ENCODE peak calls at places on chromosomes 7 and 10, in four cellular contexts. F is fibroblast of mammary gland, R is hepatocyte, P is cardiac fibroblast. D is an unnamed sample.

GRCh38 chr10:4512557-4513286 is 313.3 kb upstream of the AKR1E2 start:
- DNase-seq in F (peak; percentile 92), R (peak; percentile 66), P (peak; percentile 88), D (no peak)

GRCh38 chr7:130363156-130363847 is 17.0 kb upstream of the CPA1 start:
- DNase-seq in F (peak; percentile 98), R (peak; percentile 80), P (peak; percentile 98), D (peak; percentile 91)

GRCh38 chr7:41189866-41190265 is 513.0 kb downstream of the INHBA start:
- DNase-seq in F (peak; percentile 97), R (peak; percentile 23), P (peak; percentile 97), D (peak; percentile 27)

GRCh38 chr7:55517191-55517633 is 55.1 kb downstream of the VOPP1 start:
- DNase-seq in F (no peak), R (no peak), P (no peak), D (no peak)

GRCh38 chr7:113698556-113699220 is 220.1 kb downstream of the PPP1R3A start:
- DNase-seq in F (peak; percentile 36), R (peak; percentile 53), P (peak; percentile 53), D (peak; percentile 16)

GRCh38 chr10:79438021-79438698 is 7.3 kb downstream of the ZCCHC24 start:
- DNase-seq in F (peak; percentile 41), R (no peak), P (no peak), D (no peak)

GRCh38 chr10:88115968-88116367 is 252.5 kb downstream of the PTEN start:
- DNase-seq in F (peak; percentile 89), R (no peak), P (peak; percentile 54), D (no peak)

GRCh38 chr7:936131-937054 is 18.1 kb downstream of the ADAP1 start:
- DNase-seq in F (peak; percentile 36), R (peak; percentile 8), P (peak; percentile 76), D (no peak)

GRCh38 chr10:43265799-43266721 is 805 bp downstream of the RASGEF1A start:
- DNase-seq in F (no peak), R (peak; percentile 65), P (no peak), D (no peak)

GRCh38 chr7:122675011-122675410 is 23.9 kb downstream of the RNF133 start:
- DNase-seq in F (peak; percentile 39), R (no peak), P (peak; percentile 65), D (no peak)

GRCh38 chr7:137935849-137936508 is 65.9 kb downstream of the CREB3L2 start:
- DNase-seq in F (peak; percentile 34), R (no peak), P (no peak), D (no peak)

GRCh38 chr10:52376665-52377354 is 62.7 kb downstream of the DKK1 start:
- DNase-seq in F (no peak), R (no peak), P (no peak), D (no peak)

GRCh38 chr7:749121-749520 is 22.0 kb upstream of the PRKAR1B start:
- DNase-seq in F (no peak), R (no peak), P (peak; percentile 52), D (no peak)

GRCh38 chr10:27620425-27621397 is 116.6 kb downstream of the RAB18 start:
- DNase-seq in F (peak; percentile 91), R (peak; percentile 28), P (peak; percentile 57), D (peak; percentile 4)

GRCh38 chr7:1844336-1844955 is 174.4 kb downstream of the ELFN1 start:
- DNase-seq in F (no peak), R (no peak), P (no peak), D (no peak)

GRCh38 chr10:43354879-43355380 is 16.5 kb upstream of the FXYD4 start:
- DNase-seq in F (no peak), R (no peak), P (no peak), D (no peak)

GRCh38 chr7:47449810-47450586 is 131.9 kb downstream of the TNS3 start:
- DNase-seq in F (peak; percentile 86), R (no peak), P (peak; percentile 51), D (no peak)

GRCh38 chr7:139708541-139708940 is 69.3 kb downstream of the HIPK2 start:
- DNase-seq in F (no peak), R (no peak), P (no peak), D (no peak)

GRCh38 chr10:132431537-132432175 is 34.7 kb downstream of the PWWP2B start:
- DNase-seq in F (no peak), R (no peak), P (no peak), D (no peak)

GRCh38 chr7:143288836-143289235 is 685 bp downstream of the CASP2 start:
- DNase-seq in F (peak; percentile 28), R (no peak), P (peak; percentile 43), D (no peak)

GRCh38 chr10:117370205-117370604 is 5.0 kb downstream of the PDZD8 start:
- DNase-seq in F (peak; percentile 61), R (no peak), P (peak; percentile 82), D (no peak)

GRCh38 chr10:95278061-95278988 is 12.5 kb downstream of the PDLIM1 start:
- DNase-seq in F (peak; percentile 90), R (no peak), P (peak; percentile 87), D (peak; percentile 29)

GRCh38 chr7:5422324-5423271 is 1.0 kb downstream of the TNRC18 start:
- DNase-seq in F (peak; percentile 55), R (peak; percentile 49), P (peak; percentile 39), D (no peak)

GRCh38 chr10:48885376-48885775 is 54.3 kb downstream of the LRRC18 start:
- DNase-seq in F (peak; percentile 12), R (peak; percentile 58), P (peak; percentile 13), D (peak; percentile 1)
- TF ChIP-seq CTCF in F (peak; percentile 32), R (peak; percentile 60), P (peak; percentile 18), D (peak; percentile 43)

GRCh38 chr7:95843286-95843685 is 70.9 kb downstream of the DYNC1I1 start:
- DNase-seq in F (peak; percentile 15), R (no peak), P (peak; percentile 27), D (no peak)
- TF ChIP-seq CTCF in F (no peak), R (peak; percentile 22), P (peak; percentile 11), D (peak; percentile 8)

DNA sequence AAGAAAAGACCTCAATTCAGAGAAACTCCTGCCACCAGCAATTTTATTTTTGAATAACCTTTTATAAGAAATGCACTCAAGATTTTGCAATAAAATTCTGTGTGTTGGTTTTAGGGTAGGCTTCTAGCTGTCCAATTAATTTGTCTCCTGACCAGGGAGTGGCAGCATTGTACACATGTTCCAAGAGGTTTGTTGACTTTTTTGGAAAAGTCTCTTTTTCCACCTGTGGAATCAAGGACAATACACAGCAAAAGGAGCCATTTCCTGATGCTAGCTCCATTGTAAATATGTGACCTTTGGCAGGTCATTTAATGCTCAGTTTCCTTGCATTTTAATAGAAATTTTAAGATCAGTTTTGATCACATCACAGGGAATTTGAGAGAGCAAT is 1.8 kb downstream of the GIMAP5 start:
- DNase-seq in F (peak; percentile 16), R (no peak), P (no peak), D (no peak)
- TF ChIP-seq CTCF in F (no peak), R (peak; percentile 16), P (no peak), D (no peak)

GRCh38 chr7:36784991-36785940 is 61.0 kb upstream of the AOAH start:
- DNase-seq in F (no peak), R (no peak), P (peak; percentile 7), D (no peak)
- TF ChIP-seq CTCF in F (no peak), R (no peak), P (no peak), D (no peak)

DNA sequence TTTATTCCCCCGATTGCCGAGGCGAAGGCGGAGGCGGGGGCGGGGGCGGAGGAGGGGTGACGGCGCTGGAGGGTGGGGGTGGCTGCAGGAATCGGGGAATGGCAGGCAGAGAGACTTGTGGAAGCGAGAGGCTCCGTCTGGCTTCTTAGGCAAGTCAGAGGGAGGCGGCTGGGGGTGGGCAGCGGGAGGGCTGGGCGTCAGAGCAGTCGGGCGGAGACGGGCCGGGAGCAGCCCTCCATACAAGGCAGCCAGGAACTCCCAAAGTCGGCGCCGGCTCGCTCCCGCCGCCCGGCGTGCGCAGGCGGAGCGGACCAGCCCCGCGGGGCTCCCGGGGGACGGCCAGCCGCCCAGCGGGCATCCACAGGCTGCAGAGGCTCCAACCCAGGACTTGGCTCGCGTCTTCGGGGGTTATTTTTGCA is 233 bp upstream of the CACNA2D1 start:
- DNase-seq in F (peak; percentile 88), R (peak; percentile 81), P (peak; percentile 91), D (peak; percentile 67)
- TF ChIP-seq CTCF in F (no peak), R (no peak), P (no peak), D (no peak)

GRCh38 chr10:17234541-17234940 is 6.5 kb downstream of the VIM start:
- DNase-seq in F (no peak), R (no peak), P (no peak), D (no peak)

GRCh38 chr10:17233534-17233933 is 5.5 kb downstream of the VIM start:
- DNase-seq in F (peak; percentile 79), R (no peak), P (peak; percentile 67), D (no peak)

GRCh38 chr10:17236468-17236886 is 8.4 kb downstream of the VIM start:
- DNase-seq in F (peak; percentile 16), R (no peak), P (peak; percentile 37), D (no peak)

GRCh38 chr10:17237163-17237562 is 9.1 kb downstream of the VIM start:
- DNase-seq in F (no peak), R (no peak), P (peak; percentile 22), D (no peak)

DNA sequence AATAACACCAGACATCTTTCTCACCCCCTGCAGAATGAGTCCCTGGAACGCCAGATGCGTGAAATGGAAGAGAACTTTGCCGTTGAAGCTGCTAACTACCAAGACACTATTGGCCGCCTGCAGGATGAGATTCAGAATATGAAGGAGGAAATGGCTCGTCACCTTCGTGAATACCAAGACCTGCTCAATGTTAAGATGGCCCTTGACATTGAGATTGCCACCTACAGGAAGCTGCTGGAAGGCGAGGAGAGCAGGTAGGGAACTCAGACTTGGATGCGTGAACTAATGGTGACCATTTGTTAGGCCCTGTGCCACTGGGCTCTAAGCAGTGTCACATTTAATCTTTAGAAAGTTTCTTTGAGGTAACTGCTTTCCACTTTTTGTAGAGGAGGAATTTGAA is 7.1 kb downstream of the VIM start:
- DNase-seq in F (peak; percentile 47), R (no peak), P (peak; percentile 50), D (no peak)
- TF ChIP-seq CTCF in F (peak; percentile 29), R (no peak), P (peak; percentile 35), D (peak; percentile 39)

GRCh38 chr7:151245360-151246160 is 2.9 kb downstream of the SMARCD3 start:
- DNase-seq in F (no peak), R (peak; percentile 83), P (no peak), D (no peak)
- TF ChIP-seq CTCF in F (no peak), R (peak; percentile 70), P (no peak), D (peak; percentile 30)

DNA sequence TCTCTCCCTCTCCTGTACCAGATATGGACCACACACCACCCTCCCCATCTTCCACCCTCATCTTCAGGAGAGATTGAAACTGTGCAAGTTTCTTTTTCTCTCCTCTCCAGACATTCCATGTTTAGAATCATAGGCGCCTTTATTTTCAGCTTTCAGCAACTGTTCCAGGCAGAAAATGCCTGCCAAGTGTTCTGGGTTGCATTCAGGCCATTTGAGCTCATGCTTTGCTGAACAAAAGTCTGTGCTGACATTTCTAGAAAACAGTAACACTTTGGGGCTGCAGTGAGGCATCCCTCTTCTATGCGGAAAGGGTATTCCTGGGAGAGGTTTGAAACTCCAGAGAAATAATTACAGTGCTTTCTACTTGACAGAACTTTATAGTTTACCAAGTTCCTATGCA is 361.7 kb downstream of the GPAM start:
- DNase-seq in F (no peak), R (no peak), P (no peak), D (no peak)
- TF ChIP-seq CTCF in F (no peak), R (no peak), P (no peak), D (no peak)

GRCh38 chr7:141071260-141071854 is 2.5 kb upstream of the TMEM178B start:
- DNase-seq in F (peak; percentile 24), R (peak; percentile 32), P (peak; percentile 22), D (no peak)
- TF ChIP-seq CTCF in F (no peak), R (peak; percentile 24), P (no peak), D (peak; percentile 30)

GRCh38 chr10:112475565-112476233 is 28.7 kb downstream of the VTI1A start:
- DNase-seq in F (peak; percentile 33), R (no peak), P (peak; percentile 32), D (peak; percentile 12)
- TF ChIP-seq CTCF in F (peak; percentile 40), R (peak; percentile 61), P (peak; percentile 26), D (peak; percentile 30)